ENCODE peak calls at places on chromosomes 11 and 22, in eight cellular contexts. One of them, this sample, is unnamed.
A peak's percentile ranks its signal among the peaks of the same experiment; 100 is the strongest.

GRCh38 chr11:10909141-10909883 is 51.5 kb upstream of the ZBED5 start:
- DNase-seq in GF-D8: no peak
- DNase-seq in GM03348: no peak
- DNase-seq in NCI-H460: no peak
- DNase-seq in psoas muscle: no peak
- DNase-seq in nephron progenitor cell: no peak
- DNase-seq in K562: no peak
- DNase-seq in ELF-1: no peak
- DNase-seq in this sample: no peak

GRCh38 chr22:30314918-30315317 is 11.8 kb downstream of the TBC1D10A start:
- DNase-seq in nephron progenitor cell: no peak
- DNase-seq in GF-D8: no peak
- DNase-seq in NCI-H460: no peak
- DNase-seq in GM03348: no peak
- DNase-seq in psoas muscle: no peak
- DNase-seq in K562: peak; percentile 39
- DNase-seq in ELF-1: peak; percentile 42
- DNase-seq in this sample: no peak

GRCh38 chr22:26401726-26402125 is 27.3 kb upstream of the ASPHD2 start:
- DNase-seq in GM03348: no peak
- DNase-seq in ELF-1: no peak
- DNase-seq in K562: peak; percentile 65
- DNase-seq in GF-D8: no peak
- DNase-seq in NCI-H460: no peak
- DNase-seq in nephron progenitor cell: no peak
- DNase-seq in psoas muscle: no peak
- DNase-seq in this sample: no peak

GRCh38 chr22:44373234-44373633 is 60.5 kb upstream of the SHISAL1 start:
- DNase-seq in GF-D8: no peak
- DNase-seq in K562: no peak
- DNase-seq in NCI-H460: no peak
- DNase-seq in psoas muscle: no peak
- DNase-seq in GM03348: no peak
- DNase-seq in ELF-1: no peak
- DNase-seq in nephron progenitor cell: no peak
- DNase-seq in this sample: no peak

GRCh38 chr11:20671856-20672546 is 2.6 kb downstream of the NELL1 start:
- DNase-seq in K562: peak; percentile 26
- DNase-seq in psoas muscle: no peak
- DNase-seq in ELF-1: peak; percentile 10
- DNase-seq in GM03348: no peak
- DNase-seq in NCI-H460: peak; percentile 1
- DNase-seq in nephron progenitor cell: no peak
- DNase-seq in GF-D8: no peak
- DNase-seq in this sample: no peak

GRCh38 chr11:113675003-113675471 is 31.1 kb downstream of the TMPRSS5 start:
- DNase-seq in GF-D8: no peak
- DNase-seq in GM03348: peak; percentile 92
- DNase-seq in ELF-1: no peak
- DNase-seq in NCI-H460: no peak
- DNase-seq in psoas muscle: no peak
- DNase-seq in nephron progenitor cell: no peak
- DNase-seq in K562: no peak
- DNase-seq in this sample: no peak

GRCh38 chr11:119254239-119254638 is 48.1 kb downstream of the CBL start:
- DNase-seq in ELF-1: no peak
- DNase-seq in NCI-H460: no peak
- DNase-seq in GM03348: no peak
- DNase-seq in psoas muscle: no peak
- DNase-seq in nephron progenitor cell: no peak
- DNase-seq in K562: no peak
- DNase-seq in GF-D8: no peak
- DNase-seq in this sample: no peak

GRCh38 chr11:75028321-75029097 is 39.8 kb downstream of the NEU3 start:
- DNase-seq in nephron progenitor cell: no peak
- DNase-seq in GM03348: no peak
- DNase-seq in GF-D8: no peak
- DNase-seq in K562: peak; percentile 4
- DNase-seq in NCI-H460: no peak
- DNase-seq in psoas muscle: no peak
- DNase-seq in ELF-1: no peak
- DNase-seq in this sample: no peak

GRCh38 chr11:101584129-101584515 is 315 bp upstream of the TRPC6 start:
- DNase-seq in psoas muscle: no peak
- DNase-seq in GF-D8: no peak
- DNase-seq in nephron progenitor cell: no peak
- DNase-seq in GM03348: no peak
- DNase-seq in K562: no peak
- DNase-seq in ELF-1: no peak
- DNase-seq in NCI-H460: no peak
- DNase-seq in this sample: no peak

GRCh38 chr22:47340851-47341436 is 578.5 kb downstream of the TBC1D22A start:
- DNase-seq in GF-D8: no peak
- DNase-seq in K562: no peak
- DNase-seq in NCI-H460: no peak
- DNase-seq in psoas muscle: no peak
- DNase-seq in nephron progenitor cell: no peak
- DNase-seq in GM03348: no peak
- DNase-seq in ELF-1: no peak
- DNase-seq in this sample: no peak

GRCh38 chr11:1298695-1299492 is 10.5 kb downstream of the TOLLIP start:
- DNase-seq in K562: no peak
- DNase-seq in GM03348: peak; percentile 91
- DNase-seq in GF-D8: peak; percentile 65
- DNase-seq in ELF-1: peak; percentile 63
- DNase-seq in nephron progenitor cell: peak; percentile 37
- DNase-seq in psoas muscle: peak; percentile 89
- DNase-seq in NCI-H460: peak; percentile 55
- DNase-seq in this sample: no peak

GRCh38 chr11:126307706-126308105 is 3.8 kb downstream of the DCPS start:
- DNase-seq in nephron progenitor cell: peak; percentile 50
- DNase-seq in psoas muscle: no peak
- DNase-seq in GM03348: peak; percentile 36
- DNase-seq in ELF-1: peak; percentile 52
- DNase-seq in K562: peak; percentile 39
- DNase-seq in NCI-H460: no peak
- DNase-seq in GF-D8: peak; percentile 83
- DNase-seq in this sample: no peak

GRCh38 chr11:40280161-40281054 is 1179.0 kb downstream of the LRRC4C start:
- DNase-seq in GF-D8: no peak
- DNase-seq in NCI-H460: no peak
- DNase-seq in ELF-1: peak; percentile 64
- DNase-seq in nephron progenitor cell: no peak
- DNase-seq in GM03348: no peak
- DNase-seq in psoas muscle: peak; percentile 55
- DNase-seq in K562: no peak
- DNase-seq in this sample: no peak

GRCh38 chr22:29079218-29079901 is 6.5 kb downstream of the KREMEN1 start:
- DNase-seq in K562: no peak
- DNase-seq in nephron progenitor cell: no peak
- DNase-seq in GF-D8: no peak
- DNase-seq in ELF-1: no peak
- DNase-seq in NCI-H460: no peak
- DNase-seq in psoas muscle: no peak
- DNase-seq in GM03348: peak; percentile 16
- DNase-seq in this sample: no peak

GRCh38 chr11:48002565-48002964 is 22.2 kb downstream of the PTPRJ start:
- DNase-seq in K562: no peak
- DNase-seq in NCI-H460: no peak
- DNase-seq in ELF-1: no peak
- DNase-seq in nephron progenitor cell: no peak
- DNase-seq in psoas muscle: no peak
- DNase-seq in GF-D8: no peak
- DNase-seq in GM03348: no peak
- DNase-seq in this sample: no peak

This sample was measured in GM19239.